ENCODE peak calls at places on chromosomes 1 and 21, in six cellular contexts. M is H1, C is HepG2, O is HCT116, Z is K562, D is GM12878. J is an unnamed sample.

GRCh38 chr1:214429951-214430742 is 121.3 kb downstream of the PTPN14 start:
- DNase-seq in O (no peak), C (no peak), D (no peak), Z (no peak), M (no peak), J (no peak)

GRCh38 chr1:230572121-230573083 is 69.9 kb upstream of the COG2 start:
- DNase-seq in Z (no peak), M (no peak), C (peak; percentile 39), O (no peak), D (no peak), J (no peak)

GRCh38 chr1:206685256-206685748 is 597 bp downstream of the MAPKAPK2 start:
- DNase-seq in C (no peak), M (no peak), Z (peak; percentile 60), D (no peak), O (no peak), J (peak; percentile 86)

GRCh38 chr1:119139857-119140176 is 636 bp downstream of the WARS2 start:
- DNase-seq in M (no peak), D (no peak), O (no peak), Z (no peak), C (no peak), J (no peak)

GRCh38 chr1:114390960-114391359 is 120.0 kb downstream of the TRIM33 start:
- DNase-seq in C (no peak), Z (no peak), O (no peak), M (no peak), D (no peak), J (no peak)

GRCh38 chr1:91897016-91897415 is 11.1 kb upstream of the TGFBR3 start:
- DNase-seq in C (no peak), D (no peak), M (no peak), Z (no peak), O (no peak), J (no peak)

GRCh38 chr1:31936278-31936965 is 1.7 kb downstream of the PTP4A2 start:
- DNase-seq in Z (peak; percentile 57), D (no peak), C (no peak), M (no peak), O (no peak), J (no peak)

GRCh38 chr1:113652773-113653172 is 106.5 kb downstream of the PHTF1 start:
- DNase-seq in O (no peak), C (peak; percentile 2), M (no peak), D (no peak), Z (no peak), J (no peak)

GRCh38 chr1:995665-996633 is 3.9 kb downstream of the HES4 start:
- DNase-seq in D (no peak), Z (no peak), O (no peak), C (peak; percentile 86), M (no peak), J (peak; percentile 52)

GRCh38 chr1:22133928-22134324 is 9.0 kb downstream of the WNT4 start:
- DNase-seq in M (no peak), Z (no peak), C (no peak), O (no peak), D (no peak), J (no peak)

GRCh38 chr1:206887701-206888100 is 9.5 kb upstream of the IL24 start:
- DNase-seq in M (no peak), Z (no peak), O (no peak), C (no peak), D (no peak), J (no peak)

GRCh38 chr1:222081859-222082258 is 340.0 kb upstream of the DUSP10 start:
- DNase-seq in D (no peak), M (no peak), Z (no peak), O (no peak), C (no peak), J (no peak)

GRCh38 chr21:34061983-34062382 is 11.4 kb upstream of the MRPS6 start:
- DNase-seq in Z (peak; percentile 62), D (no peak), O (peak; percentile 54), M (no peak), C (no peak), J (peak; percentile 23)

GRCh38 chr1:241253491-241253890 is 103.5 kb downstream of the RGS7 start:
- DNase-seq in C (no peak), M (no peak), O (no peak), Z (no peak), D (no peak), J (no peak)
- TF ChIP-seq MAX in C (no peak), M (no peak), O (no peak), Z (no peak), D (no peak), J (no peak)

GRCh38 chr1:11690132-11690668 is 1.3 kb upstream of the DRAXIN start:
- DNase-seq in Z (peak; percentile 60), D (no peak), M (no peak), O (no peak), C (no peak), J (no peak)
- TF ChIP-seq YY1 in Z (no peak), D (no peak), M (no peak), O (no peak), C (no peak), J (no peak)

GRCh38 chr1:170010443-170010842 is 64.1 kb downstream of the KIFAP3 start:
- DNase-seq in O (peak; percentile 55), D (no peak), M (no peak), Z (peak; percentile 73), C (peak; percentile 44), J (no peak)
- TF ChIP-seq MAX in O (no peak), D (no peak), M (no peak), Z (no peak), C (no peak), J (no peak)

GRCh38 chr1:64685942-64686341 is 58.9 kb upstream of the RAVER2 start:
- DNase-seq in Z (no peak), D (no peak), C (no peak), M (no peak), O (no peak), J (no peak)

GRCh38 chr1:64691631-64692030 is 53.2 kb upstream of the RAVER2 start:
- DNase-seq in O (no peak), M (no peak), Z (no peak), D (no peak), C (no peak), J (no peak)

GRCh38 chr1:64686828-64687724 is 57.8 kb upstream of the RAVER2 start:
- DNase-seq in M (no peak), D (no peak), O (peak; percentile 43), C (peak; percentile 37), Z (peak; percentile 55), J (peak; percentile 49)

GRCh38 chr1:64685247-64685646 is 59.6 kb upstream of the RAVER2 start:
- DNase-seq in O (no peak), M (no peak), C (no peak), Z (no peak), D (no peak), J (no peak)

DNA sequence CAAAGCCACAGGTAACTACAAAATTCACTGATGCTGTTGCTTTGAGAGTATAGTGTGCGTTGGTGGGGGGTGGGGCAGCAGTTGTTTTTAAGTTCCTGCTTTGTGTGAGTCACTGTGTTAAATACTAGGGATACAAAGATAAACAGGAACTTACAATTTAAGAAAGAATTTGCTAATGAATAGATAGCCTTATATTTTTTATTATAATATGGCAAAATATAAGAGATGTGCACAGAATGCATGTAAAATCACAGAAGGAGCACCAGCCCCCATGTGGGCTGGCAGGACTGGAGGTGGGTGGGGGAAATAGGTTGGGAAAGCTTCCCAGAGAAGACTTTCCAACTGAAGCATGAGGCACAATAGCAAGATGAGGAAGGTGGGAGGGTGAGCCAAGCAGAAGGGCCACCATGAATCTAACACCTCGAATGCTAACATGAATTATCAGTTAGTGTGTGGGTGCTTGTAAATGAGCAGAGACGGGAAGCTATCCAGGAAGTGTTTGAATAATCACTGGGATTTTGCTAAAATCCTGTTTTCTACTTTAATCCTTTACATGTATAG is 57.1 kb upstream of the RAVER2 start:
- DNase-seq in O (no peak), D (no peak), M (no peak), Z (no peak), C (no peak), J (no peak)
- TF ChIP-seq YY1 in O (no peak), D (no peak), M (no peak), Z (no peak), C (no peak), J (no peak)

GRCh38 chr1:215957692-215958091 is 390.6 kb downstream of the KCTD3 start:
- DNase-seq in Z (no peak), O (no peak), M (no peak), C (no peak), D (no peak), J (peak; percentile 1)
- TF ChIP-seq MAX in Z (no peak), O (no peak), M (no peak), C (no peak), D (no peak), J (no peak)

J was measured in SK-N-SH.